ENCODE peak calls at places on chromosomes 13 and 19, in ten cellular contexts. I is activated CD4-positive, CD25-positive, alpha-beta regulatory T cell; C is GM18507; F is fibroblast of the conjunctiva; Z is frontal cortex; Q is EH; S is transverse colon; X is stimulated activated CD4-positive, alpha-beta T cell treated with anti-CD3 and anti-CD28 coated beads, Interleukin-12 subunit alpha, Interleukin-12 subunit beta, amount 100 ng/mL, for 48 hours; E is Ammon's horn; V is stimulated activated CD8-positive, alpha-beta memory T cell treated with anti-CD3 and anti-CD28 coated beads, Interleukin-12 subunit alpha, Interleukin-12 subunit beta, amount 100 ng/mL, for 1 hour. G is an unnamed sample.

GRCh38 chr13:67094952-67095351 is 135.2 kb downstream of the PCDH9 start:
- DNase-seq in I (no peak), C (no peak), F (no peak), Z (no peak), Q (no peak), S (no peak), X (no peak), E (no peak), V (no peak), G (no peak)

GRCh38 chr19:35859414-35859813 is 2.7 kb downstream of the KIRREL2 start:
- DNase-seq in I (no peak), C (no peak), F (no peak), Z (no peak), Q (no peak), S (no peak), X (no peak), E (no peak), V (no peak), G (no peak)

GRCh38 chr19:295687-296370 is 4.6 kb upstream of the PLPP2 start:
- DNase-seq in I (no peak), C (no peak), F (no peak), Z (no peak), Q (no peak), S (no peak), X (no peak), E (no peak), V (no peak), G (no peak)

GRCh38 chr19:17824339-17824738 is 3.0 kb upstream of the INSL3 start:
- DNase-seq in I (no peak), C (no peak), F (no peak), Z (no peak), Q (no peak), S (no peak), X (no peak), E (no peak), V (no peak), G (no peak)

GRCh38 chr13:78978381-78978998 is 319.5 kb upstream of the OBI1 start:
- DNase-seq in I (peak), C (peak), F (peak), Z (peak), Q (peak), S (peak), X (peak), E (peak), V (no peak), G (peak)

GRCh38 chr13:87123987-87124784 is 547.0 kb upstream of the SLITRK5 start:
- DNase-seq in I (no peak), C (no peak), F (peak), Z (no peak), Q (peak), S (no peak), X (no peak), E (peak), V (no peak), G (peak)

GRCh38 chr19:29245221-29245620 is 32.3 kb upstream of the UQCRFS1 start:
- DNase-seq in I (no peak), C (no peak), F (no peak), Z (no peak), Q (peak), S (no peak), X (no peak), E (no peak), V (no peak), G (no peak)

GRCh38 chr13:114062754-114063153 is 69.7 kb downstream of the RASA3 start:
- DNase-seq in I (no peak), C (no peak), F (no peak), Z (no peak), Q (no peak), S (no peak), X (no peak), E (no peak), V (no peak), G (no peak)

GRCh38 chr13:97843201-97843600 is 110.3 kb upstream of the IPO5 start:
- DNase-seq in I (no peak), C (no peak), F (no peak), Z (no peak), Q (no peak), S (no peak), X (no peak), E (no peak), V (no peak), G (no peak)

GRCh38 chr19:4369109-4369887 is 25.9 kb downstream of the MPND start:
- DNase-seq in I (peak), C (no peak), F (no peak), Z (no peak), Q (no peak), S (peak), X (peak), E (no peak), V (peak), G (no peak)

GRCh38 chr13:98275711-98276171 is 98.7 kb upstream of the RNF113B start:
- DNase-seq in I (no peak), C (no peak), F (no peak), Z (no peak), Q (peak), S (no peak), X (no peak), E (no peak), V (no peak), G (no peak)

GRCh38 chr19:11539495-11540365 is 1.1 kb downstream of the CNN1 start:
- DNase-seq in I (no peak), C (no peak), F (no peak), Z (peak), Q (peak), S (peak), X (no peak), E (no peak), V (no peak), G (no peak)

GRCh38 chr13:100789968-100790367 is 115.4 kb upstream of the TMTC4 start:
- DNase-seq in I (no peak), C (no peak), F (no peak), Z (no peak), Q (no peak), S (no peak), X (no peak), E (peak), V (no peak), G (no peak)

GRCh38 chr13:24214528-24214927 is 54.0 kb downstream of the SPATA13 start:
- DNase-seq in I (no peak), C (no peak), F (no peak), Z (no peak), Q (no peak), S (no peak), X (no peak), E (no peak), V (no peak), G (no peak)

GRCh38 chr13:38783992-38784875 is 97.4 kb downstream of the FREM2 start:
- DNase-seq in I (no peak), C (no peak), F (no peak), Z (no peak), Q (no peak), S (peak), X (no peak), E (no peak), V (no peak), G (no peak)

GRCh38 chr13:102770435-102770834 is 3.2 kb downstream of the TEX30 start:
- DNase-seq in I (no peak), C (no peak), F (no peak), Z (no peak), Q (peak), S (no peak), X (no peak), E (no peak), V (no peak), G (no peak)

GRCh38 chr13:62433660-62434059 is 1018.0 kb upstream of the PCDH20 start:
- DNase-seq in I (no peak), C (no peak), F (no peak), Z (no peak), Q (no peak), S (no peak), X (no peak), E (no peak), V (no peak), G (no peak)

GRCh38 chr13:73481877-73482445 is 423.2 kb downstream of the KLF5 start:
- DNase-seq in I (no peak), C (no peak), F (no peak), Z (no peak), Q (no peak), S (no peak), X (no peak), E (no peak), V (no peak), G (no peak)

GRCh38 chr13:40060318-40061007 is 405.0 kb downstream of the COG6 start:
- DNase-seq in I (no peak), C (peak), F (peak), Z (peak), Q (peak), S (no peak), X (peak), E (peak), V (no peak), G (no peak)

GRCh38 chr19:10655457-10656312 is 1.5 kb downstream of the ILF3 start:
- DNase-seq in I (no peak), C (no peak), F (no peak), Z (no peak), Q (peak), S (peak), X (no peak), E (no peak), V (no peak), G (no peak)

GRCh38 chr19:19261350-19262189 is 11.5 kb downstream of the TM6SF2 start:
- DNase-seq in I (no peak), C (no peak), F (no peak), Z (peak), Q (no peak), S (no peak), X (no peak), E (no peak), V (no peak), G (no peak)

GRCh38 chr19:19306191-19306590 is 14.1 kb downstream of the SUGP1 start:
- DNase-seq in I (no peak), C (no peak), F (no peak), Z (no peak), Q (no peak), S (no peak), X (no peak), E (no peak), V (no peak), G (no peak)

GRCh38 chr13:101514695-101515275 is 62.3 kb downstream of the ITGBL1 start:
- DNase-seq in I (no peak), C (no peak), F (peak), Z (no peak), Q (peak), S (no peak), X (peak), E (peak), V (no peak), G (peak)

GRCh38 chr19:19185853-19186728 is 5.9 kb downstream of the BORCS8 start:
- DNase-seq in I (peak), C (no peak), F (no peak), Z (no peak), Q (peak), S (peak), X (peak), E (no peak), V (peak), G (peak)

GRCh38 chr13:46896346-46897138 is at the start of gene HTR2A:
- DNase-seq in I (no peak), C (no peak), F (no peak), Z (no peak), Q (peak), S (no peak), X (no peak), E (peak), V (no peak), G (no peak)

GRCh38 chr13:32581177-32581786 is 5.0 kb upstream of the PDS5B start:
- DNase-seq in I (no peak), C (no peak), F (no peak), Z (peak), Q (peak), S (no peak), X (no peak), E (peak), V (no peak), G (peak)

GRCh38 chr13:101049166-101049850 is 367.0 kb downstream of the NALCN start:
- DNase-seq in I (no peak), C (no peak), F (no peak), Z (no peak), Q (no peak), S (no peak), X (no peak), E (no peak), V (no peak), G (no peak)

GRCh38 chr19:35346193-35347052 is 1.3 kb upstream of the FFAR1 start:
- DNase-seq in I (no peak), C (no peak), F (no peak), Z (no peak), Q (no peak), S (peak), X (peak), E (no peak), V (peak), G (no peak)

GRCh38 chr19:45424191-45425058 is 708 bp upstream of the ERCC1 start:
- DNase-seq in I (no peak), C (no peak), F (peak), Z (peak), Q (peak), S (peak), X (peak), E (no peak), V (no peak), G (peak)

GRCh38 chr13:48808689-48809088 is 155.0 kb downstream of the CYSLTR2 start:
- DNase-seq in I (no peak), C (no peak), F (no peak), Z (no peak), Q (peak), S (no peak), X (no peak), E (no peak), V (no peak), G (no peak)

GRCh38 chr13:29909975-29910674 is 59.7 kb upstream of the UBL3 start:
- DNase-seq in I (no peak), C (no peak), F (no peak), Z (no peak), Q (peak), S (no peak), X (no peak), E (no peak), V (no peak), G (no peak)

GRCh38 chr19:19460761-19461265 is 54.5 kb downstream of the TSSK6 start:
- DNase-seq in I (peak), C (no peak), F (no peak), Z (peak), Q (peak), S (peak), X (peak), E (peak), V (peak), G (no peak)

G was measured in HCT116.